ENCODE peak calls at places on chromosome 4, in seven cellular contexts. R is uterus, F is A673, I is fibroblast of mammary gland, A is GM12865, U is psoas muscle, H is AG09309. W is an unnamed sample.

GRCh38 chr4:158580064-158580463 is 58.4 kb downstream of the RXFP1 start:
- DNase-seq in I (no peak), U (no peak), R (no peak), A (no peak), H (no peak), F (no peak), W (no peak)

GRCh38 chr4:49217492-49217891 is 231.4 kb downstream of the CWH43 start:
- DNase-seq in A (no peak), R (no peak), F (no peak), H (no peak), I (no peak), U (no peak), W (no peak)

GRCh38 chr4:69860007-69860406 is at the start of gene SULT1E1:
- DNase-seq in H (no peak), A (no peak), U (no peak), I (peak), R (no peak), F (peak), W (peak)

GRCh38 chr4:137994858-137995257 is 247.3 kb downstream of the SLC7A11 start:
- DNase-seq in H (peak), R (no peak), A (no peak), U (no peak), F (no peak), I (no peak), W (peak)

GRCh38 chr4:154503598-154503997 is 12.0 kb upstream of the DCHS2 start:
- DNase-seq in I (peak), R (no peak), H (peak), F (peak), U (no peak), A (no peak), W (peak)

GRCh38 chr4:145785391-145786008 is 105.6 kb downstream of the C4orf51 start:
- DNase-seq in U (no peak), F (no peak), I (no peak), H (no peak), R (no peak), A (no peak), W (peak)

GRCh38 chr4:6763330-6763851 is 19.1 kb upstream of the KIAA0232 start:
- DNase-seq in F (no peak), R (no peak), U (peak), H (no peak), A (no peak), I (no peak), W (no peak)

GRCh38 chr4:183182873-183183725 is 84.0 kb downstream of the WWC2 start:
- DNase-seq in A (peak), I (peak), R (peak), H (peak), F (peak), U (no peak), W (peak)

GRCh38 chr4:63563288-63564014 is 845.8 kb downstream of the TECRL start:
- DNase-seq in F (no peak), U (no peak), R (no peak), A (no peak), H (no peak), I (no peak), W (no peak)

GRCh38 chr4:171532968-171533367 is 280.2 kb upstream of the GALNTL6 start:
- DNase-seq in R (no peak), A (no peak), F (no peak), U (no peak), H (no peak), I (no peak), W (no peak)

GRCh38 chr4:8093587-8094274 is 64.9 kb downstream of the ABLIM2 start:
- DNase-seq in U (no peak), H (no peak), A (no peak), F (no peak), R (no peak), I (no peak), W (peak)
- H3K4me3 ChIP-seq in U (no peak), H (no peak), A (no peak), F (no peak), R (no peak), I (no peak), W (no peak)

GRCh38 chr4:82890913-82891727 is at the start of gene SEC31A:
- DNase-seq in A (peak), R (peak), F (peak), U (peak), H (peak), I (peak), W (peak)
- TF ChIP-seq CTCF in A (no peak), R (peak), F (no peak), U (no peak), H (no peak), I (no peak), W (no peak)

GRCh38 chr4:38287090-38287843 is 327.1 kb downstream of the PTTG2 start:
- DNase-seq in U (no peak), H (no peak), A (no peak), I (no peak), R (no peak), F (no peak), W (no peak)

GRCh38 chr4:38292529-38292928 is 332.3 kb downstream of the PTTG2 start:
- DNase-seq in F (peak), H (no peak), R (no peak), A (no peak), I (no peak), U (no peak), W (no peak)

GRCh38 chr4:38290914-38291313 is 330.7 kb downstream of the PTTG2 start:
- DNase-seq in H (no peak), R (no peak), U (no peak), F (no peak), A (no peak), I (no peak), W (no peak)

GRCh38 chr4:38294238-38294637 is 334.0 kb downstream of the PTTG2 start:
- DNase-seq in H (no peak), A (no peak), U (no peak), I (no peak), F (no peak), R (no peak), W (no peak)

DNA sequence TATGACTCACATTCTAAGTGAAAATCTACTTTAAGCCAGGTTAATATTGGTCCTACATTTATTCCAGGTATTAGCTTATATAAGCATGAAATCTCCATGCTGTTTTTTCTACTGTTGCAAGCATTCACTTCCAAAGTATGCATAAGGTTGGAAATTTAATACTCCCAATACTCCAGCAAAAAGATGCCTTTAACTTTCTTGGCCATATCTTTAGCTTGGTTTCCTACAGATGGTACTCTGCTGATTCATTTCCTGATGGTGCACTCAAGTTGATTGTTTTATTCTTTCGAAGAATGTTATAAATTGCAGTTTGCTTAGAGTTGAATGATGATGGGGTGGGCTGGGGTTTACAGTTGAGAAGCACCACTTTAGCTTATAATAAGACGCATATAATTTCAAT is 330.2 kb downstream of the PTTG2 start:
- DNase-seq in U (no peak), H (no peak), A (no peak), R (no peak), F (peak), I (peak), W (peak)
- H3K4me3 ChIP-seq in U (no peak), H (no peak), A (no peak), R (no peak), F (no peak), I (no peak), W (no peak)

GRCh38 chr4:164716901-164717300 is 37.0 kb upstream of the SMIM31 start:
- DNase-seq in H (no peak), F (peak), R (no peak), U (no peak), A (peak), I (peak), W (no peak)
- TF ChIP-seq CTCF in H (no peak), F (peak), R (no peak), U (no peak), A (peak), I (no peak), W (no peak)

GRCh38 chr4:21946858-21947257 is 1.7 kb downstream of the KCNIP4 start:
- DNase-seq in I (no peak), F (no peak), R (no peak), U (no peak), A (no peak), H (no peak), W (no peak)

GRCh38 chr4:21949073-21949457 is 493 bp upstream of the KCNIP4 start:
- DNase-seq in I (peak), F (peak), H (no peak), U (no peak), A (no peak), R (peak), W (peak)

GRCh38 chr4:21952549-21952948 is 4.0 kb upstream of the KCNIP4 start:
- DNase-seq in H (no peak), R (no peak), F (no peak), A (peak), U (no peak), I (no peak), W (no peak)

GRCh38 chr4:21947768-21948346 is 715 bp downstream of the KCNIP4 start:
- DNase-seq in U (no peak), I (no peak), R (no peak), A (no peak), H (no peak), F (no peak), W (no peak)

DNA sequence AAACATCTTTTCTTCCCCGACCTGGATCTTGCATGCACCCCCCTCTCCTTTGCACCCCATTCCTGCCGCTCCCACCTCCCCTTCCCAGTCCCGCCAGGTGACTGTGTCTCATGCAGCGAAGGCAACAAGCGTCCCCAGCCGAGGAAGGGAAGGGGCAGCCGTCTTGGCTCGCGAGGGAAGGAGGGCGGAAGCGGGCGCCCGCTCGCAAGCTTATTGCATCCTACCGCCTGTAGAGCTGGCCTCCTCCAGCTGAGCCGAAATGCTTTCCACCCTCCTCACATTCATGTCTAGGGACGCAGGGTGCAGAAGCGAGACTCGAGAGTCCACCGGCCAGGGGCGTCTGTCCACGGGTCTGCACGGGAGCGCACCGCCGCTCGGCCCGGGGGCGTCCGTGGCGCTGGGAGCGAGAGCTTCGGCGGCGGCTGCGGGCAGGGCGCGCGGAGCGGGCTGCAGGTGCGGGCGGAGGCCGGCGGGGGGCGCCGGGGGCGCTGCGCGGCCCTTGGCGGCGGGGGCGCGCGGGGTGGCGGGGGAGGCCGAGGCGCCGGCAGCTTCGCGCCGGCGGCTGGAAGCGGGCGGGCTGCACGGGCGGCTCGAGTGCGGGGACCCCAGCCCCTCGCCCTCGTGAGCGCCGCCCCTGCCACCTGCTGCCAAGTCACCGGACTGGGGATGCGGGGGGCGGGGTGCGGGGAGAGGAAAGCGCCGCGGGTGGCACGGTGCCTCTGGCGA is at the start of gene KCNIP4:
- DNase-seq in I (peak), F (peak), A (no peak), U (peak), H (no peak), R (peak), W (peak)
- H3K4me3 ChIP-seq in I (peak), F (peak), A (no peak), U (peak), H (peak), R (peak), W (peak)

GRCh38 chr4:52259978-52260377 is 208.9 kb downstream of the SPATA18 start:
- DNase-seq in F (no peak), U (no peak), A (no peak), R (no peak), I (no peak), H (no peak), W (no peak)
- TF ChIP-seq CTCF in F (no peak), U (no peak), A (no peak), R (no peak), I (no peak), H (no peak), W (no peak)

W was measured in cardiac fibroblast.